ENCODE peak calls at places on chromosomes 12 and 14, in four cellular contexts. One of them, this sample, is unnamed.

GRCh38 chr12:129964826-129965457 is 61.1 kb upstream of the TMEM132D start:
- DNase-seq in tibial artery: no peak
- DNase-seq in psoas muscle: no peak
- DNase-seq in foreskin fibroblast: no peak
- DNase-seq in this sample: no peak

GRCh38 chr12:116421785-116422538 is 137.2 kb upstream of the MAP1LC3B2 start:
- DNase-seq in tibial artery: no peak
- DNase-seq in psoas muscle: no peak
- DNase-seq in foreskin fibroblast: no peak
- DNase-seq in this sample: no peak

GRCh38 chr12:57797938-57798337 is 15.4 kb downstream of the TSFM start:
- DNase-seq in tibial artery: no peak
- DNase-seq in psoas muscle: no peak
- DNase-seq in foreskin fibroblast: no peak
- DNase-seq in this sample: no peak

GRCh38 chr12:89051065-89051677 is 301.1 kb downstream of the DUSP6 start:
- DNase-seq in tibial artery: no peak
- DNase-seq in psoas muscle: no peak
- DNase-seq in foreskin fibroblast: no peak
- DNase-seq in this sample: no peak

GRCh38 chr12:130163461-130164215 is 1.4 kb downstream of the FZD10 start:
- DNase-seq in tibial artery: no peak
- DNase-seq in psoas muscle: no peak
- DNase-seq in foreskin fibroblast: no peak
- DNase-seq in this sample: no peak

GRCh38 chr14:83291716-83292115 is 1758.1 kb upstream of the SEL1L start:
- DNase-seq in tibial artery: no peak
- DNase-seq in psoas muscle: no peak
- DNase-seq in foreskin fibroblast: no peak
- DNase-seq in this sample: no peak

GRCh38 chr14:99698236-99698635 is 14.1 kb downstream of the CYP46A1 start:
- DNase-seq in tibial artery: no peak
- DNase-seq in psoas muscle: no peak
- DNase-seq in foreskin fibroblast: no peak
- DNase-seq in this sample: no peak

GRCh38 chr14:56894591-56894991 is 84.3 kb upstream of the OTX2 start:
- DNase-seq in tibial artery: no peak
- DNase-seq in psoas muscle: no peak
- DNase-seq in foreskin fibroblast: no peak
- DNase-seq in this sample: no peak

DNA sequence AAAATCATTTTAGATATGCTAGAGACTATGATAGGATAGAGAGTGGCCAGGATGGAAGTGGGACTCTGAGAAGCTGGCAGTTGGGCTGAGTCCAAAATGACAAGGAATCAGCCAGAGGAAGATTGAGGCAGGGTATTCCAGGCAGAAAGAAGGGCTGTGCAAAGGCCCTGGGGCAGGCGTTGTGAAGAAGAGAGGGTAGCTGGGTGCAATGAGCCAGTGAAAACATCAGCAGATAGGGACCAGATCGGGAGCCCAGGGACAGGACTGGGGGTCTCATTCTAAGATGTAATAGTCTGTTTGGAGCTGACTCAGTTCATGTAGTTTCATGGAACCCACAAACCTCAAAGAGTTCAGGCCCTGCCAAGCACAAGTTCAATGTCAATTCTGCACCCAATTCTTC is 126.6 kb downstream of the KSR2 start:
- DNase-seq in tibial artery: no peak
- DNase-seq in psoas muscle: no peak
- DNase-seq in foreskin fibroblast: no peak
- DNase-seq in this sample: no peak
- H3K4me3 ChIP-seq in tibial artery: no peak
- H3K4me3 ChIP-seq in psoas muscle: no peak
- H3K4me3 ChIP-seq in foreskin fibroblast: no peak
- H3K4me3 ChIP-seq in this sample: no peak

GRCh38 chr12:97758102-97758501 is 295.5 kb downstream of the RMST start:
- DNase-seq in tibial artery: no peak
- DNase-seq in psoas muscle: no peak
- DNase-seq in foreskin fibroblast: no peak
- DNase-seq in this sample: no peak

GRCh38 chr12:97756741-97757140 is 294.1 kb downstream of the RMST start:
- DNase-seq in tibial artery: no peak
- DNase-seq in psoas muscle: no peak
- DNase-seq in foreskin fibroblast: no peak
- DNase-seq in this sample: no peak

GRCh38 chr12:97760601-97761000 is 298.0 kb downstream of the RMST start:
- DNase-seq in tibial artery: no peak
- DNase-seq in psoas muscle: no peak
- DNase-seq in foreskin fibroblast: no peak
- DNase-seq in this sample: no peak

GRCh38 chr12:97757431-97758091 is 295.0 kb downstream of the RMST start:
- DNase-seq in tibial artery: no peak
- DNase-seq in psoas muscle: no peak
- DNase-seq in foreskin fibroblast: no peak
- DNase-seq in this sample: no peak

DNA sequence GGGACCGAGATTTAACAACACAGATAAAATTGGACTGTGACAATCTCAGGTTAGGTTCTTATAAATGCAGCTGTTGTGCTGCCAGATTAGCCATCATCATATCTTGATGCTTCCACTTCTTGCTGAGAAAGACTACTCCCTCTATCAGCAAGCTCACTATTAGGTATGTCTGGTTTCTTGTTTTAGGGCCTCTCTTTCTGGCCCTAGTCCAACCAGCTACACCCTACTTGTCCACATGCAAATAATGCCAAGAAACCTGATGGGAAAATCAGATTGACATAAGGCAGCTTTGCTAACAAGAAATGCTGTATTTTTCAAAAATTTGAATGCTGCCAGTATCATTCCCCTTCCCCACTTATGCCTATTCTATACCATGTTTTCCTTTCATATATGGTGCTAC is 296.0 kb downstream of the RMST start:
- DNase-seq in tibial artery: no peak
- DNase-seq in psoas muscle: no peak
- DNase-seq in foreskin fibroblast: no peak
- DNase-seq in this sample: no peak
- H3K4me3 ChIP-seq in tibial artery: no peak
- H3K4me3 ChIP-seq in psoas muscle: no peak
- H3K4me3 ChIP-seq in foreskin fibroblast: no peak
- H3K4me3 ChIP-seq in this sample: no peak

GRCh38 chr12:108833355-108833733 is 24.0 kb downstream of the SSH1 start:
- DNase-seq in tibial artery: no peak
- DNase-seq in psoas muscle: peak
- DNase-seq in foreskin fibroblast: peak
- DNase-seq in this sample: no peak
- H3K4me3 ChIP-seq in tibial artery: peak
- H3K4me3 ChIP-seq in psoas muscle: peak
- H3K4me3 ChIP-seq in foreskin fibroblast: peak
- H3K4me3 ChIP-seq in this sample: no peak

GRCh38 chr12:110661337-110661972 is 27.5 kb downstream of the HVCN1 start:
- DNase-seq in tibial artery: peak
- DNase-seq in psoas muscle: peak
- DNase-seq in foreskin fibroblast: no peak
- DNase-seq in this sample: peak
- H3K4me3 ChIP-seq in tibial artery: no peak
- H3K4me3 ChIP-seq in psoas muscle: no peak
- H3K4me3 ChIP-seq in foreskin fibroblast: no peak
- H3K4me3 ChIP-seq in this sample: no peak

GRCh38 chr14:68551045-68551683 is 241.7 kb downstream of the ZFP36L1 start:
- DNase-seq in tibial artery: no peak
- DNase-seq in psoas muscle: no peak
- DNase-seq in foreskin fibroblast: no peak
- DNase-seq in this sample: no peak

GRCh38 chr14:68554231-68554630 is 238.6 kb downstream of the ZFP36L1 start:
- DNase-seq in tibial artery: no peak
- DNase-seq in psoas muscle: no peak
- DNase-seq in foreskin fibroblast: no peak
- DNase-seq in this sample: no peak

GRCh38 chr14:68552075-68552474 is 240.8 kb downstream of the ZFP36L1 start:
- DNase-seq in tibial artery: no peak
- DNase-seq in psoas muscle: no peak
- DNase-seq in foreskin fibroblast: no peak
- DNase-seq in this sample: no peak

GRCh38 chr14:68552597-68552996 is 240.3 kb downstream of the ZFP36L1 start:
- DNase-seq in tibial artery: peak
- DNase-seq in psoas muscle: no peak
- DNase-seq in foreskin fibroblast: peak
- DNase-seq in this sample: no peak

DNA sequence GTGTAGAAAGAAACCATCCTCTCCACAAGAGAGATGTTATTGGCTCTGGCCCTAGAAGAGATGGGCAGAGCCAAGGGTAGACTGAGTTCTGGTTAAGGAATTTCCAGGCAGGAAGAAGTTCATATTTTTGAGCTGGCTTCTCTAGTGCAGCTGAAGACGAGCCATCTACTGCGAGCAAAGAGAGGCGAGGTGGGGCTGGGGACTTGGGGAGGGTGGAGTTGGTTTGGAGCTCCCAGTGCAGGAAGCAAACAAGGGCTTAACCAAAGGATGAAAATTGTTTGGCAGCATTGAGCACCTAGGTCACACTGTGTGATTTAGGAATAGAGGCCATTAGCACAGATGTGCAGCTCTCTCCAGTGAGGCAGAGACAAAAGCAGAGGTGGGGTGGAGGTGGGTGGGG is 239.5 kb downstream of the ZFP36L1 start:
- DNase-seq in tibial artery: no peak
- DNase-seq in psoas muscle: no peak
- DNase-seq in foreskin fibroblast: no peak
- DNase-seq in this sample: no peak
- H3K4me3 ChIP-seq in tibial artery: no peak
- H3K4me3 ChIP-seq in psoas muscle: no peak
- H3K4me3 ChIP-seq in foreskin fibroblast: no peak
- H3K4me3 ChIP-seq in this sample: no peak

GRCh38 chr14:76473381-76474263 is 97.7 kb downstream of the ESRRB start:
- DNase-seq in tibial artery: no peak
- DNase-seq in psoas muscle: peak
- DNase-seq in foreskin fibroblast: no peak
- DNase-seq in this sample: no peak
- H3K4me3 ChIP-seq in tibial artery: peak
- H3K4me3 ChIP-seq in psoas muscle: peak
- H3K4me3 ChIP-seq in foreskin fibroblast: no peak
- H3K4me3 ChIP-seq in this sample: no peak

GRCh38 chr12:132178314-132178713 is 34.1 kb downstream of the NOC4L start:
- DNase-seq in tibial artery: no peak
- DNase-seq in psoas muscle: no peak
- DNase-seq in foreskin fibroblast: no peak
- DNase-seq in this sample: no peak
- H3K4me3 ChIP-seq in tibial artery: no peak
- H3K4me3 ChIP-seq in psoas muscle: peak
- H3K4me3 ChIP-seq in foreskin fibroblast: no peak
- H3K4me3 ChIP-seq in this sample: no peak

GRCh38 chr14:89660183-89660582 is 243.2 kb upstream of the FOXN3 start:
- DNase-seq in tibial artery: no peak
- DNase-seq in psoas muscle: no peak
- DNase-seq in foreskin fibroblast: peak
- DNase-seq in this sample: no peak
- H3K4me3 ChIP-seq in tibial artery: no peak
- H3K4me3 ChIP-seq in psoas muscle: peak
- H3K4me3 ChIP-seq in foreskin fibroblast: no peak
- H3K4me3 ChIP-seq in this sample: no peak

This sample was measured in left lung.